ENCODE peak calls at places on chromosomes 1 and 21, in seven cellular contexts. N is bronchial epithelial cell; E is EL; F is NCI-H1105; X is DMS153; B is naive thymus-derived CD4-positive, alpha-beta T cell; G is stimulated activated CD4-positive, alpha-beta T cell treated with anti-CD3 and anti-CD28 coated beads, Interleukin-1b, Interleukin-23, amount 100 ng/mL, for 24 hours. A is an unnamed sample.

GRCh38 chr21:17466166-17466565 is 46.7 kb upstream of the CXADR start:
- DNase-seq in E (peak), F (no peak), X (peak), B (no peak), N (peak), G (no peak), A (no peak)

GRCh38 chr1:178539291-178539690 is 26.4 kb downstream of the TEX35 start:
- DNase-seq in X (no peak), F (no peak), E (no peak), N (no peak), G (no peak), B (no peak), A (no peak)

GRCh38 chr21:38433516-38433915 is 64.8 kb downstream of the ERG start:
- DNase-seq in X (no peak), G (no peak), E (no peak), N (no peak), B (no peak), F (no peak), A (no peak)

GRCh38 chr1:21217812-21218596 is 41.3 kb upstream of the EIF4G3 start:
- DNase-seq in N (no peak), B (no peak), F (no peak), X (no peak), G (no peak), E (peak), A (no peak)

GRCh38 chr1:242689378-242689777 is 164.9 kb upstream of the PLD5 start:
- DNase-seq in G (no peak), B (no peak), E (no peak), N (no peak), X (no peak), F (no peak), A (no peak)

GRCh38 chr1:76682152-76682551 is 185.1 kb upstream of the ST6GALNAC5 start:
- DNase-seq in B (no peak), E (no peak), G (no peak), X (no peak), F (no peak), N (no peak), A (no peak)

GRCh38 chr1:207748737-207749528 is 2.9 kb upstream of the CD46 start:
- DNase-seq in X (peak), F (no peak), G (no peak), B (no peak), N (peak), E (no peak), A (no peak)

GRCh38 chr1:52599236-52599635 is 2.9 kb upstream of the GPX7 start:
- DNase-seq in X (no peak), N (no peak), F (no peak), E (no peak), G (no peak), B (no peak), A (no peak)

GRCh38 chr1:210332719-210333398 is 4.2 kb downstream of the HHAT start:
- DNase-seq in F (no peak), G (no peak), B (no peak), X (peak), E (no peak), N (peak), A (no peak)

GRCh38 chr1:150626150-150626549 is 3.3 kb downstream of the ENSA start:
- DNase-seq in G (no peak), X (no peak), F (no peak), E (no peak), B (no peak), N (peak), A (no peak)

GRCh38 chr1:243792891-243793290 is 57.2 kb downstream of the AKT3 start:
- DNase-seq in E (no peak), N (no peak), G (no peak), X (no peak), F (no peak), B (no peak), A (no peak)

GRCh38 chr1:236686815-236687160 is 489 bp downstream of the ACTN2 start:
- DNase-seq in X (no peak), E (no peak), G (no peak), N (no peak), B (no peak), F (no peak), A (no peak)

GRCh38 chr21:44874497-44875331 is 1.2 kb upstream of the PTTG1IP start:
- DNase-seq in E (peak), F (no peak), N (peak), X (no peak), G (no peak), B (no peak), A (peak)